ENCODE peak calls at places on chromosomes 3 and 15, in four cellular contexts. P is IMR-90, V is GM12878, O is K562. X is an unnamed sample.

GRCh38 chr3:148332509-148332908 is 365.2 kb upstream of the AGTR1 start:
- DNase-seq in P (no peak), V (no peak), O (no peak), X (no peak)

GRCh38 chr15:24858737-24859601 is 95.8 kb upstream of the SNRPN start:
- DNase-seq in P (peak), V (no peak), O (no peak), X (no peak)

GRCh38 chr3:98557324-98558010 is 25.7 kb downstream of the GPR15 start:
- DNase-seq in P (no peak), V (peak), O (no peak), X (no peak)

GRCh38 chr3:197432407-197433127 is 123.2 kb downstream of the BDH1 start:
- DNase-seq in P (no peak), V (no peak), O (no peak), X (no peak)

GRCh38 chr15:26051771-26052685 is 188.9 kb upstream of the ATP10A start:
- DNase-seq in P (no peak), V (no peak), O (no peak), X (no peak)

GRCh38 chr3:88362428-88362827 is 212.7 kb downstream of the C3orf38 start:
- DNase-seq in P (no peak), V (no peak), O (no peak), X (peak)

GRCh38 chr3:42654331-42655201 is 1.1 kb downstream of the ZBTB47 start:
- DNase-seq in P (peak), V (no peak), O (peak), X (peak)

GRCh38 chr3:123732447-123732846 is 147.6 kb upstream of the HACD2 start:
- DNase-seq in P (peak), V (no peak), O (no peak), X (peak)

GRCh38 chr3:162760789-162761188 is 1264.2 kb downstream of the OTOL1 start:
- DNase-seq in P (no peak), V (no peak), O (no peak), X (no peak)

GRCh38 chr15:84570164-84570692 is 30.6 kb upstream of the ZSCAN2 start:
- DNase-seq in P (no peak), V (no peak), O (peak), X (no peak)

GRCh38 chr15:86273309-86273708 is 193.6 kb downstream of the AGBL1 start:
- DNase-seq in P (no peak), V (no peak), O (no peak), X (no peak)

GRCh38 chr3:120348065-120348980 is 831 bp downstream of the LRRC58 start:
- DNase-seq in P (peak), V (no peak), O (no peak), X (peak)

GRCh38 chr15:85726446-85726845 is 68.3 kb downstream of the KLHL25 start:
- DNase-seq in P (no peak), V (no peak), O (no peak), X (no peak)

GRCh38 chr3:48413611-48414010 is 16.3 kb downstream of the PLXNB1 start:
- DNase-seq in P (no peak), V (no peak), O (no peak), X (no peak)

GRCh38 chr3:57163751-57164150 is 1.4 kb downstream of the IL17RD start:
- DNase-seq in P (no peak), V (no peak), O (no peak), X (no peak)

GRCh38 chr3:128439226-128439625 is 27.5 kb downstream of the DNAJB8 start:
- DNase-seq in P (peak), V (no peak), O (no peak), X (no peak)

GRCh38 chr3:47288966-47289910 is 6.5 kb downstream of the KLHL18 start:
- DNase-seq in P (no peak), V (no peak), O (no peak), X (no peak)

GRCh38 chr15:63860161-63860954 is 26.6 kb upstream of the HERC1 start:
- DNase-seq in P (no peak), V (no peak), O (no peak), X (no peak)

GRCh38 chr3:167228135-167228534 is 152.0 kb downstream of the ZBBX start:
- DNase-seq in P (peak), V (no peak), O (no peak), X (no peak)

GRCh38 chr3:128846501-128846900 is 32.9 kb upstream of the ACAD9 start:
- DNase-seq in P (no peak), V (no peak), O (no peak), X (no peak)

GRCh38 chr3:145899229-145899628 is 261.8 kb downstream of the PLOD2 start:
- DNase-seq in P (no peak), V (no peak), O (no peak), X (no peak)

GRCh38 chr15:88776646-88777045 is 26.6 kb upstream of the ACAN start:
- DNase-seq in P (no peak), V (no peak), O (no peak), X (no peak)

GRCh38 chr15:66901336-66902100 is 163.9 kb upstream of the SMAD3 start:
- DNase-seq in P (peak), V (no peak), O (no peak), X (no peak)
- H2AFZ ChIP-seq in P (peak), V (no peak), O (peak), X (no peak)

GRCh38 chr15:99424131-99424571 is 141.6 kb upstream of the MEF2A start:
- DNase-seq in P (no peak), V (no peak), O (no peak), X (no peak)

GRCh38 chr15:99427210-99427609 is 138.6 kb upstream of the MEF2A start:
- DNase-seq in P (no peak), V (no peak), O (no peak), X (no peak)

GRCh38 chr15:99426431-99427105 is 139.2 kb upstream of the MEF2A start:
- DNase-seq in P (no peak), V (no peak), O (no peak), X (no peak)

GRCh38 chr15:99424978-99425665 is 140.7 kb upstream of the MEF2A start:
- DNase-seq in P (peak), V (no peak), O (no peak), X (peak)

GRCh38 chr15:99425666-99426301 is 140.0 kb upstream of the MEF2A start:
- DNase-seq in P (no peak), V (no peak), O (no peak), X (no peak)
- TF ChIP-seq BHLHE40 in P (no peak), V (no peak), O (no peak), X (no peak)

GRCh38 chr3:27358372-27358771 is 10.8 kb downstream of the NEK10 start:
- DNase-seq in P (no peak), V (no peak), O (no peak), X (no peak)
- H2AFZ ChIP-seq in P (no peak), V (no peak), O (no peak), X (no peak)

GRCh38 chr15:91100561-91101355 is 701 bp downstream of the SV2B start:
- DNase-seq in P (peak), V (no peak), O (no peak), X (no peak)
- TF ChIP-seq BHLHE40 in P (no peak), V (no peak), O (no peak), X (no peak)

DNA sequence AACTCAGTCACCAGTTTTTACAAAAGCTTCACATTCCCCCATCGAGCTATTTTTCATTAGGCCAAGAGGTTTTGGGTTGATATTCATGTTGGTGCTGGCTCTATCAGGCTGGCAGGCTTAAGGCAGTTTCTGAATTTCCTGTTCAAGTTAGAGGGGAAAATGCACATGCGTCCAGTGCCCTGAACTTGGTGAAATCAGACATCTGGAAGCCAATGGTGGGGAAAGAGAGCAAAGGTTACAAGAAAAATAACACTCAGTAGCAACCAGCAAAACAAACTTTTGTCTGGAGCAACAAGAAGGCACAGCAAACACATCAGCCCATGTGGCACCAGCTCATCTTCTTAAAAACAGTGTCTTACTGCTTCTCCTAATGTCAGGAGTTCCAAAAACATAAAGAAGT is 155.6 kb upstream of the TSC22D2 start:
- DNase-seq in P (peak), V (no peak), O (no peak), X (peak)
- H2AFZ ChIP-seq in P (no peak), V (no peak), O (peak), X (peak)

DNA sequence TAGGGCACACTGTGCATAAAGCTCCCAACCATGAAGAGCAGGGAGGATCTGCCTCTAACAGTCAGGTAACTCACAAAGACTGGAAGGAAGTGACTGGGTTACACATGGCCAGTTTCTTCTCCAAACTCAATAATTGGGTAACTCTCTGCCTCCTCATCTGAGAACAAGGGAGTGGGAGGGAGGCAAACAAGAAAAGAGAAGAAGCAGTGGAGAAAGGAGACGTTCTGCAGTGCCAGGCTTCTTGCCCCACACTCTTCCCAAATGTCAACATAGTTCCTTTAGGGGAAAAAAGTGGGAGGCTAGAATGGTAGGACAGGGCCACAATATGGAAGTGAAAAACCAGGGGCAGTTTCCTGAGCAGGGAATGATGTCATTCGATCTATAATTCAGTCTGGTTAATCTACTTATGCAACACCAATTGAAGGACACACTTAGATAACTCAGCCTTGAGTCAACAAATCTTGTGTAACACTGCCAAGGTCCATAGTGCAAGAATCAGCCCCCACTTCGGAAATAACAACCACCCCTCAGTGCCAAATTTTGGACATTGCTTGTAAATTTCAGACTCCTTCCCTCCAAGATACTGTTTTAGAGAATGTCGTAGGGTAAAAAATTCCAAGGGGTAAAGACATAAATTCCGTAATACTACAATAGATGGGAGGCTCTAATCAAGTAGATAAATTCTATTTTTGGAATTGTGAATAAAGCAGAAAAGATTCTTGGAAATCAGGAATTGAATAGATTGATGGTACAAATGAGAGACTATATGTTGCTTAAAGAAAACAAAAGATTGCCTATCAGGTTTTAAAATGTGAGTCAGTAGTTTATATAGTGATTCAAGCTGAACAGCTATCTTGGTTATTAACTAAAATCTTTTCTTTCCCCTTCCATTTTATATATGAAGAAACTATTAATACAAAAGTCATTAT is 143.1 kb downstream of the LPP start:
- DNase-seq in P (peak), V (no peak), O (no peak), X (peak)
- TF ChIP-seq BHLHE40 in P (no peak), V (no peak), O (no peak), X (peak)

GRCh38 chr3:181630873-181631272 is 80.9 kb upstream of the SOX2 start:
- DNase-seq in P (no peak), V (no peak), O (no peak), X (no peak)
- H2AFZ ChIP-seq in P (no peak), V (no peak), O (no peak), X (no peak)

DNA sequence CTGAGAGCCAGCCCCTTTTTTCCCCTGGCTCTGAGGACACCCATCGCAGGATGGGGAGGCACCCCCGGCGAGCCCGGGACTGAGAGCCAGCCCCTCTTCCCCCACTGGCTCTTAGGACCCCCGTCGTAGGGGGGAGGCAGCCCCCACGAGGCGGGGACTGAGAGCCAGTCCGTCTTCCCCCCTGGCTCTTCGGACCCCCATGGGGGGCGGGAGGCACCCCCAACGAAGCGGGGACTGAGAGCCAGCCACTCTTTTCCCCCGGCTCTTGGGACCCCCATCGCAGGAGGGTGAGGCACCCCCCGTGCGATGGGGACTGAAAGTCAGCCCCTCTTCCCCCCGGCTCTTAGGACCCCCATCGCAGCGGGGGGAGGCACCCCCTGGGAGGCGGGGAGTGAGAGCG is 36.8 kb upstream of the SSUH2 start:
- DNase-seq in P (no peak), V (no peak), O (no peak), X (no peak)
- TF ChIP-seq BHLHE40 in P (no peak), V (no peak), O (no peak), X (no peak)

GRCh38 chr3:41126961-41127360 is 72.3 kb upstream of the CTNNB1 start:
- DNase-seq in P (no peak), V (no peak), O (no peak), X (no peak)

GRCh38 chr3:41127414-41127813 is 71.9 kb upstream of the CTNNB1 start:
- DNase-seq in P (no peak), V (no peak), O (no peak), X (no peak)

GRCh38 chr3:41129731-41130130 is 69.6 kb upstream of the CTNNB1 start:
- DNase-seq in P (no peak), V (no peak), O (no peak), X (no peak)

GRCh38 chr3:41126475-41126874 is 72.8 kb upstream of the CTNNB1 start:
- DNase-seq in P (no peak), V (no peak), O (no peak), X (no peak)

DNA sequence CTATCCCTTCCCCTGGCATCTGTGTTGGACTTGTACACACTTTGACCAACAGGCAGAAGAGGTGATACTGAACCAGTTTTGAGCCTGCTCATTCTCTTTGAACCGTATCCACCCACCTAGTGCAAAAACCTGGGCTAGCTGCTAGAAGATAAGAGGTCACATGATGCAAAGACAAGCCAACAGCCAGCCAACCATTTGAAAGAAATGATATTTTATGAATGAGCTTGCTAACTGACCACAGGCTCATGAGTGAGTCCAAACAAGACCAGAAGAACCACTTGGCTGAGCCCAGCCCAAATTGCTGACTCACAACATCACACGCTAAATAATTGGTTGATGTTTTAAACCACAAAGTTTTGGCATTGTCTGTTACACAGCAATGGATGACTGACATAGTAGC is 74.0 kb upstream of the CTNNB1 start:
- DNase-seq in P (no peak), V (no peak), O (no peak), X (no peak)
- H2AFZ ChIP-seq in P (no peak), V (no peak), O (no peak), X (no peak)

GRCh38 chr15:74201656-74202420 is 749 bp downstream of the STRA6 start:
- DNase-seq in P (no peak), V (no peak), O (no peak), X (no peak)
- TF ChIP-seq BHLHE40 in P (no peak), V (no peak), O (no peak), X (no peak)

X was measured in HepG2.